ENCODE peak calls at places on chromosomes 13 and 19, in five cellular contexts. E is nucleus accumbens, K is DMS153, O is M059J, V is amygdala. A is an unnamed sample.

GRCh38 chr13:44052843-44053607 is 173.3 kb downstream of the LACC1 start:
- DNase-seq in E (no peak), K (no peak), O (no peak), V (peak), A (no peak)

GRCh38 chr13:111045170-111045569 is 69.9 kb upstream of the ARHGEF7 start:
- DNase-seq in E (no peak), K (no peak), O (no peak), V (no peak), A (no peak)

GRCh38 chr13:29436291-29436690 is 159.2 kb downstream of the SLC7A1 start:
- DNase-seq in E (no peak), K (no peak), O (peak), V (no peak), A (no peak)

GRCh38 chr19:41427647-41428480 is 690 bp upstream of the B3GNT8 start:
- DNase-seq in E (no peak), K (peak), O (no peak), V (no peak), A (peak)

GRCh38 chr19:52602931-52603330 is 32.8 kb downstream of the ZNF701 start:
- DNase-seq in E (no peak), K (no peak), O (peak), V (no peak), A (no peak)

GRCh38 chr19:53549354-53549753 is 11.4 kb downstream of the ZNF331 start:
- DNase-seq in E (no peak), K (no peak), O (no peak), V (no peak), A (no peak)

GRCh38 chr13:54980651-54981050 is 1952.0 kb downstream of the OLFM4 start:
- DNase-seq in E (no peak), K (no peak), O (no peak), V (no peak), A (no peak)

GRCh38 chr19:33388817-33389573 is 15.5 kb downstream of the CEBPG start:
- DNase-seq in E (no peak), K (no peak), O (no peak), V (no peak), A (no peak)

GRCh38 chr13:78689011-78689410 is 30.1 kb upstream of the OBI1 start:
- DNase-seq in E (no peak), K (no peak), O (no peak), V (peak), A (no peak)

GRCh38 chr13:109809216-109809890 is 23.0 kb upstream of the IRS2 start:
- DNase-seq in E (no peak), K (peak), O (no peak), V (no peak), A (no peak)

GRCh38 chr19:41302624-41303351 is 7.2 kb upstream of the CCDC97 start:
- DNase-seq in E (no peak), K (no peak), O (no peak), V (no peak), A (no peak)

GRCh38 chr19:45782162-45782623 is at the start of gene DMPK:
- DNase-seq in E (no peak), K (no peak), O (peak), V (peak), A (no peak)

GRCh38 chr19:33403221-33403972 is 29.9 kb downstream of the CEBPG start:
- DNase-seq in E (no peak), K (no peak), O (no peak), V (no peak), A (no peak)

GRCh38 chr13:113584870-113585671 is 518 bp downstream of the TFDP1 start:
- DNase-seq in E (no peak), K (no peak), O (peak), V (no peak), A (no peak)

GRCh38 chr13:110126391-110126961 is 180.5 kb downstream of the COL4A1 start:
- DNase-seq in E (no peak), K (peak), O (peak), V (peak), A (peak)

GRCh38 chr19:38727868-38728660 is 16.2 kb downstream of the CAPN12 start:
- DNase-seq in E (no peak), K (no peak), O (no peak), V (no peak), A (no peak)

GRCh38 chr19:5996102-5996501 is 18.2 kb upstream of the RANBP3 start:
- DNase-seq in E (no peak), K (no peak), O (no peak), V (no peak), A (no peak)

GRCh38 chr19:1668339-1669123 is 16.1 kb upstream of the TCF3 start:
- DNase-seq in E (no peak), K (no peak), O (peak), V (no peak), A (no peak)

GRCh38 chr13:30234763-30235162 is 72.6 kb downstream of the KATNAL1 start:
- DNase-seq in E (no peak), K (no peak), O (peak), V (no peak), A (no peak)

GRCh38 chr13:113616991-113617749 is 32.6 kb downstream of the TFDP1 start:
- DNase-seq in E (no peak), K (peak), O (no peak), V (no peak), A (peak)

GRCh38 chr19:10419646-10420443 is 493 bp upstream of the PDE4A start:
- DNase-seq in E (peak), K (no peak), O (no peak), V (peak), A (no peak)

GRCh38 chr19:287381-287871 is 3.8 kb downstream of the PLPP2 start:
- DNase-seq in E (no peak), K (no peak), O (no peak), V (no peak), A (no peak)

GRCh38 chr13:25169356-25169755 is 2.7 kb downstream of the AMER2 start:
- DNase-seq in E (peak), K (no peak), O (no peak), V (peak), A (no peak)

GRCh38 chr13:49421391-49421790 is 22.5 kb downstream of the CAB39L start:
- DNase-seq in E (no peak), K (no peak), O (peak), V (no peak), A (no peak)

GRCh38 chr19:37933965-37934364 is 27.0 kb downstream of the SIPA1L3 start:
- DNase-seq in E (no peak), K (peak), O (peak), V (no peak), A (no peak)

GRCh38 chr19:45935267-45935666 is 20.7 kb upstream of the NANOS2 start:
- DNase-seq in E (no peak), K (no peak), O (no peak), V (no peak), A (no peak)

GRCh38 chr13:110799246-110800236 is 86.0 kb downstream of the ING1 start:
- DNase-seq in E (no peak), K (no peak), O (no peak), V (no peak), A (no peak)

GRCh38 chr13:36454121-36454520 is 21.8 kb downstream of the CCNA1 start:
- DNase-seq in E (no peak), K (no peak), O (no peak), V (no peak), A (no peak)

GRCh38 chr13:65497265-65497664 is 1732.9 kb downstream of the PCDH9 start:
- DNase-seq in E (no peak), K (no peak), O (peak), V (no peak), A (no peak)

GRCh38 chr19:28485300-28485699 is 727.7 kb downstream of the UQCRFS1 start:
- DNase-seq in E (no peak), K (peak), O (no peak), V (no peak), A (no peak)

GRCh38 chr19:41321600-41322270 is 11.8 kb downstream of the CCDC97 start:
- DNase-seq in E (no peak), K (no peak), O (peak), V (peak), A (no peak)

GRCh38 chr13:86569974-86570373 is 770.8 kb upstream of the SLITRK6 start:
- DNase-seq in E (no peak), K (no peak), O (no peak), V (no peak), A (no peak)

GRCh38 chr19:54364775-54365257 is at the start of gene LAIR1:
- DNase-seq in E (no peak), K (no peak), O (no peak), V (peak), A (no peak)

GRCh38 chr13:33494596-33495214 is 209.2 kb upstream of the STARD13 start:
- DNase-seq in E (no peak), K (no peak), O (peak), V (no peak), A (no peak)

GRCh38 chr19:37975071-37975470 is 68.1 kb downstream of the SIPA1L3 start:
- DNase-seq in E (no peak), K (no peak), O (no peak), V (peak), A (no peak)

GRCh38 chr13:23509781-23510543 is 60.2 kb upstream of the TNFRSF19 start:
- DNase-seq in E (no peak), K (no peak), O (peak), V (no peak), A (no peak)

GRCh38 chr19:37809366-37809765 is 30.0 kb upstream of the ZNF573 start:
- DNase-seq in E (no peak), K (no peak), O (no peak), V (no peak), A (no peak)